ENCODE peak calls at places on chromosomes 13 and 19, in ten cellular contexts. C, Y, X, A, G, T, K, N, R and D are unnamed samples.

GRCh38 chr19:22026687-22027086 is 15.9 kb upstream of the ZNF208 start:
- DNase-seq in C (no peak), T (no peak), A (no peak), G (no peak), N (no peak), R (no peak), K (no peak), Y (no peak), X (no peak), D (no peak)

GRCh38 chr19:1038995-1039645 is 787 bp upstream of the ABCA7 start:
- DNase-seq in X (no peak), C (no peak), R (no peak), Y (no peak), T (no peak), K (no peak), N (peak), A (no peak), G (no peak), D (no peak)

GRCh38 chr19:33872445-33873320 is 76.0 kb downstream of the KCTD15 start:
- DNase-seq in Y (no peak), K (no peak), R (peak), C (no peak), G (no peak), N (no peak), X (no peak), A (no peak), T (no peak), D (peak)

GRCh38 chr13:39378293-39378692 is 224.7 kb downstream of the LHFPL6 start:
- DNase-seq in Y (no peak), N (no peak), T (no peak), C (no peak), A (no peak), G (no peak), R (no peak), K (no peak), X (no peak), D (no peak)

GRCh38 chr19:46614114-46614701 is 10.7 kb downstream of the PTGIR start:
- DNase-seq in Y (peak), N (peak), C (peak), X (peak), A (peak), K (peak), T (peak), G (peak), R (peak), D (peak)

GRCh38 chr19:39052243-39052746 is 19.9 kb upstream of the FBXO27 start:
- DNase-seq in N (peak), A (peak), G (peak), R (peak), C (peak), T (peak), X (peak), Y (peak), K (peak), D (peak)

GRCh38 chr19:17861542-17862402 is 2.1 kb downstream of the RPL18A start:
- DNase-seq in A (no peak), Y (no peak), R (no peak), G (no peak), T (no peak), K (no peak), C (no peak), N (no peak), X (no peak), D (no peak)

GRCh38 chr19:46373573-46374359 is 26.9 kb downstream of the PPP5C start:
- DNase-seq in C (peak), G (peak), Y (peak), N (no peak), K (peak), A (peak), X (peak), T (no peak), R (peak), D (peak)

GRCh38 chr19:5536337-5536894 is 31.3 kb downstream of the TINCR start:
- DNase-seq in Y (peak), T (peak), R (no peak), A (peak), G (peak), X (peak), C (peak), K (no peak), N (no peak), D (no peak)

GRCh38 chr13:113747291-113747833 is 11.7 kb upstream of the TMEM255B start:
- DNase-seq in X (peak), Y (no peak), K (no peak), N (no peak), G (no peak), A (no peak), C (no peak), R (no peak), T (no peak), D (no peak)

GRCh38 chr13:37241786-37242185 is 136.3 kb upstream of the CSNK1A1L start:
- DNase-seq in T (no peak), A (no peak), Y (peak), R (no peak), K (no peak), X (no peak), N (no peak), G (peak), C (peak), D (no peak)

GRCh38 chr19:47227347-47228167 is 3.4 kb downstream of the BBC3 start:
- DNase-seq in G (peak), Y (peak), K (peak), X (peak), N (peak), C (peak), R (peak), A (peak), T (peak), D (peak)